ENCODE peak calls at places on chromosomes 16 and 17, in four cellular contexts. I is K562, U is endothelial cell of umbilical vein, E is IMR-90. S is an unnamed sample. For H3K9me1, the result is how much of the 10 kb centered on the place peaks cover.

GRCh38 chr16:17224859-17225258 is 245.9 kb downstream of the XYLT1 start:
- DNase-seq in I (no peak), E (peak), U (no peak), S (no peak)

GRCh38 chr17:40675905-40676304 is 10.9 kb upstream of the KRT222 start:
- DNase-seq in I (no peak), E (no peak), U (no peak), S (no peak)

GRCh38 chr17:7929158-7930029 is at the start of gene KCNAB3:
- DNase-seq in U (peak), E (peak), I (peak), S (no peak)

GRCh38 chr16:86362155-86362849 is 148.0 kb upstream of the FOXF1 start:
- DNase-seq in I (no peak), E (no peak), U (no peak), S (no peak)

GRCh38 chr17:31394544-31394943 is 3.1 kb downstream of the RAB11FIP4 start:
- DNase-seq in U (peak), I (peak), E (peak), S (no peak)

GRCh38 chr16:58563235-58563634 is 47.9 kb downstream of the SETD6 start:
- DNase-seq in U (peak), E (peak), I (no peak), S (no peak)

GRCh38 chr16:57871457-57871856 is 69.2 kb upstream of the KIFC3 start:
- DNase-seq in U (peak), I (no peak), E (peak), S (peak)

GRCh38 chr17:1197781-1198490 is 18.2 kb upstream of the ABR start:
- DNase-seq in U (no peak), I (no peak), E (no peak), S (no peak)

GRCh38 chr16:48575471-48576050 is 34.4 kb downstream of the N4BP1 start:
- DNase-seq in E (no peak), I (no peak), U (no peak), S (no peak)

GRCh38 chr17:61410555-61411089 is 11.0 kb downstream of the TBX2 start:
- DNase-seq in E (peak), I (no peak), U (peak), S (no peak)

GRCh38 chr17:33115351-33115750 is 123.7 kb downstream of the SPACA3 start:
- DNase-seq in E (no peak), U (no peak), I (no peak), S (no peak)

GRCh38 chr17:38871247-38871991 is 1.6 kb downstream of the LASP1 start:
- DNase-seq in I (peak), E (peak), U (peak), S (no peak)

GRCh38 chr17:56289321-56289720 is 136.0 kb downstream of the ANKFN1 start:
- DNase-seq in U (no peak), I (no peak), E (no peak), S (no peak)

GRCh38 chr16:89400740-89401139 is 89.6 kb downstream of the ANKRD11 start:
- DNase-seq in I (no peak), U (no peak), E (no peak), S (no peak)
- H3K4me2 ChIP-seq in I (no peak), U (no peak), E (no peak), S (no peak)

GRCh38 chr17:72122336-72122667 is 1.5 kb downstream of the SOX9 start:
- DNase-seq in E (no peak), U (no peak), I (no peak), S (no peak)
- H3K4me3 ChIP-seq in E (peak), U (no peak), I (no peak), S (peak)

DNA sequence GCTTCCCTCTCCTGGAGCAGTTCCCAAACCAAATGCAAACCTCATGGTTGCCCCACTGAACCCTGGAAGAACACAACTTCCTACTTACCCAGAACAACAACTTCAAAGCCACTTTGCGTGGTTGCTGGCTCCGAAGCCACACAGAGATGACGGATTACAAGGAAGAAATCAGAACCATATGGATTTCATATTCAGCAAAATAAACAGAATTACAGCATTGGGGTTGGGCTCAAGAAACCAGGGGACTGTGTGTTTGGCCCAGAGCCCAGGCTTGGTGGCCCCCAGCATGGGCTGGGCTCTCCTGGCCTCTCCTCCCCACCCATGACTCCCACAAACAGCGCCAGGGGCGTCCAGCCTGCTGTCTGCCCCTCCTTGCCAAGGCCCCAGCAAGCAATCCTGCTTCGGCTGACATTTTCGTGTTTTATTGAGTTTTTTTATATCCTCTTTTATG is 137.2 kb downstream of the GAS7 start:
- DNase-seq in U (no peak), E (no peak), I (no peak), S (no peak)
- H3K9me1 ChIP-seq in U (under half), E (under half), I (under half), S (under half)

GRCh38 chr17:74519951-74520553 is 11.2 kb downstream of the CD300LB start:
- DNase-seq in I (no peak), U (no peak), E (no peak), S (no peak)
- H3K4me2 ChIP-seq in I (no peak), U (no peak), E (no peak), S (no peak)

GRCh38 chr17:78357177-78357586 is 2.7 kb downstream of the SOCS3 start:
- DNase-seq in E (peak), U (peak), I (no peak), S (no peak)
- H3K4me3 ChIP-seq in E (peak), U (peak), I (peak), S (peak)

DNA sequence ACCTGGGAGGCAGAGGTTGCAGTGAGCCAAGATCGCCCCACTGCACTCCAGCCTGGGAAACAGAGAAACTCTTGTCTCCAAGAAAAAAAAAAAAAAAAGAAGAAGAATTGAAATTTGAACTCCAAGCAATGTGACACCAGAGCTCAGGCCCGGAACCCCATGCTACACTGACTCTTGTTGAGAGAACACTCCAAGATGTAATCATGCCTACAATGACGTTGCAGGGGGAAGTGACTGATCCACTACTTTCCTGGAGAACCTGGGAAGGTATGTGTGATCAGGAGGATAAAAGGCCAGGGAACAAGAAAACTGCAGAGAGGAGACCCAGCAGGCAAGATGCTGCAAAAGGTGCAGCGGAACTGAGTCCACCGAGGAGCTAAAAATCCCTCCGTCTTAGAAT is 57.9 kb downstream of the ADCY9 start:
- DNase-seq in U (no peak), I (no peak), E (peak), S (no peak)
- H3K9me1 ChIP-seq in U (under half), I (under half), E (under half), S (under half)

S was measured in keratinocyte.